ENCODE peak calls at places on chromosomes 1 and 21, in ten cellular contexts. Z, R, C, T, V, I, Q, J, M and U are unnamed samples.
A peak's percentile ranks its signal among the peaks of the same experiment; 100 is the strongest.

GRCh38 chr1:6743189-6744101 is 41.8 kb upstream of the CAMTA1 start:
- DNase-seq in Z (peak; percentile 60), R (peak; percentile 45), C (peak; percentile 70), T (no peak), V (peak; percentile 85), I (peak; percentile 40), Q (peak; percentile 62), J (no peak), M (peak; percentile 78), U (peak; percentile 80)

GRCh38 chr1:7583291-7584096 is 187.6 kb upstream of the VAMP3 start:
- DNase-seq in Z (no peak), R (no peak), C (no peak), T (no peak), V (no peak), I (no peak), Q (no peak), J (no peak), M (no peak), U (no peak)

GRCh38 chr21:32096411-32096810 is 182.4 kb downstream of the MIS18A start:
- DNase-seq in Z (no peak), R (no peak), C (no peak), T (peak; percentile 28), V (no peak), I (peak; percentile 54), Q (no peak), J (peak; percentile 56), M (no peak), U (no peak)

GRCh38 chr1:203366476-203366875 is 15.6 kb upstream of the FMOD start:
- DNase-seq in Z (no peak), R (no peak), C (no peak), T (no peak), V (no peak), I (no peak), Q (no peak), J (no peak), M (no peak), U (no peak)

GRCh38 chr1:248884632-248885295 is 21.3 kb upstream of the PGBD2 start:
- DNase-seq in Z (no peak), R (no peak), C (no peak), T (no peak), V (no peak), I (peak; percentile 72), Q (no peak), J (no peak), M (no peak), U (no peak)

GRCh38 chr21:29258626-29259335 is 39.9 kb upstream of the BACH1 start:
- DNase-seq in Z (no peak), R (no peak), C (no peak), T (no peak), V (peak; percentile 88), I (no peak), Q (no peak), J (no peak), M (peak; percentile 43), U (no peak)

GRCh38 chr1:44408181-44409018 is 3.3 kb downstream of the RNF220 start:
- DNase-seq in Z (no peak), R (no peak), C (no peak), T (no peak), V (no peak), I (no peak), Q (no peak), J (no peak), M (no peak), U (no peak)

GRCh38 chr1:186974774-186975181 is 146.0 kb downstream of the PLA2G4A start:
- DNase-seq in Z (no peak), R (no peak), C (no peak), T (no peak), V (peak; percentile 88), I (no peak), Q (no peak), J (peak; percentile 7), M (peak; percentile 94), U (no peak)

GRCh38 chr21:26819944-26820343 is 25.3 kb downstream of the ADAMTS1 start:
- DNase-seq in Z (no peak), R (no peak), C (no peak), T (no peak), V (no peak), I (no peak), Q (no peak), J (no peak), M (no peak), U (no peak)

GRCh38 chr1:14656384-14656937 is 58.0 kb downstream of the KAZN start:
- DNase-seq in Z (no peak), R (no peak), C (no peak), T (no peak), V (no peak), I (peak; percentile 34), Q (no peak), J (no peak), M (no peak), U (no peak)

GRCh38 chr1:236025836-236026235 is 39.1 kb downstream of the NID1 start:
- DNase-seq in Z (no peak), R (no peak), C (no peak), T (no peak), V (no peak), I (no peak), Q (peak; percentile 15), J (no peak), M (no peak), U (peak; percentile 38)

GRCh38 chr1:223195281-223195680 is 52.2 kb upstream of the TLR5 start:
- DNase-seq in Z (no peak), R (no peak), C (no peak), T (no peak), V (no peak), I (no peak), Q (no peak), J (no peak), M (no peak), U (no peak)

GRCh38 chr1:94922756-94923465 is 4.0 kb downstream of the CNN3 start:
- DNase-seq in Z (no peak), R (no peak), C (no peak), T (no peak), V (peak; percentile 83), I (no peak), Q (no peak), J (no peak), M (peak; percentile 68), U (no peak)
- H3K4me3 ChIP-seq in Z (no peak overlapping the region), R (peak overlapping the region; percentile 17), C (no peak overlapping the region), T (no peak overlapping the region), V (peak overlapping the region; percentile 93), I (no peak overlapping the region), Q (peak overlapping the region; percentile 1), J (peak overlapping the region; percentile 14), M (peak overlapping the region; percentile 96), U (no peak overlapping the region)

GRCh38 chr1:42943728-42944127 is 14.9 kb downstream of the SLC2A1 start:
- DNase-seq in Z (no peak), R (no peak), C (no peak), T (no peak), V (no peak), I (no peak), Q (no peak), J (no peak), M (no peak), U (no peak)

GRCh38 chr1:42940851-42941639 is 17.6 kb downstream of the SLC2A1 start:
- DNase-seq in Z (no peak), R (no peak), C (no peak), T (peak; percentile 82), V (peak; percentile 98), I (peak; percentile 47), Q (no peak), J (no peak), M (peak; percentile 96), U (peak; percentile 79)

GRCh38 chr1:42943166-42943565 is 15.5 kb downstream of the SLC2A1 start:
- DNase-seq in Z (peak; percentile 73), R (no peak), C (peak; percentile 70), T (peak; percentile 68), V (no peak), I (peak; percentile 36), Q (no peak), J (no peak), M (no peak), U (peak; percentile 92)

GRCh38 chr1:42941640-42942330 is 16.9 kb downstream of the SLC2A1 start:
- DNase-seq in Z (peak; percentile 69), R (no peak), C (peak; percentile 76), T (peak; percentile 80), V (peak; percentile 79), I (peak; percentile 93), Q (no peak), J (no peak), M (no peak), U (no peak)

GRCh38 chr1:42942444-42942843 is 16.2 kb downstream of the SLC2A1 start:
- DNase-seq in Z (no peak), R (no peak), C (no peak), T (no peak), V (no peak), I (no peak), Q (no peak), J (no peak), M (no peak), U (no peak)
- H3K4me3 ChIP-seq in Z (no peak overlapping the region), R (no peak overlapping the region), C (no peak overlapping the region), T (peak overlapping the region; percentile 43), V (no peak overlapping the region), I (no peak overlapping the region), Q (no peak overlapping the region), J (no peak overlapping the region), M (no peak overlapping the region), U (no peak overlapping the region)

GRCh38 chr1:26409191-26409751 is 1.3 kb upstream of the LIN28A start:
- DNase-seq in Z (no peak), R (no peak), C (no peak), T (no peak), V (peak; percentile 25), I (peak; percentile 66), Q (no peak), J (peak; percentile 78), M (no peak), U (no peak)
- H3K4me3 ChIP-seq in Z (no peak overlapping the region), R (no peak overlapping the region), C (no peak overlapping the region), T (peak overlapping the region; percentile 51), V (no peak overlapping the region), I (no peak overlapping the region), Q (no peak overlapping the region), J (no peak overlapping the region), M (no peak overlapping the region), U (no peak overlapping the region)

GRCh38 chr1:89922911-89923310 is 72.0 kb upstream of the ZNF326 start:
- DNase-seq in Z (no peak), R (no peak), C (no peak), T (no peak), V (no peak), I (no peak), Q (no peak), J (no peak), M (no peak), U (no peak)

GRCh38 chr1:89917353-89917752 is 77.6 kb upstream of the ZNF326 start:
- DNase-seq in Z (no peak), R (no peak), C (no peak), T (no peak), V (no peak), I (no peak), Q (no peak), J (no peak), M (no peak), U (no peak)

GRCh38 chr1:89918794-89919155 is 76.1 kb upstream of the ZNF326 start:
- DNase-seq in Z (no peak), R (no peak), C (no peak), T (no peak), V (no peak), I (no peak), Q (no peak), J (no peak), M (no peak), U (no peak)

GRCh38 chr1:89919174-89919573 is 75.7 kb upstream of the ZNF326 start:
- DNase-seq in Z (no peak), R (no peak), C (no peak), T (no peak), V (no peak), I (no peak), Q (no peak), J (no peak), M (no peak), U (no peak)

GRCh38 chr1:89918127-89918793 is 76.7 kb upstream of the ZNF326 start:
- DNase-seq in Z (no peak), R (no peak), C (no peak), T (no peak), V (no peak), I (no peak), Q (no peak), J (no peak), M (no peak), U (no peak)
- H3K4me3 ChIP-seq in Z (no peak overlapping the region), R (no peak overlapping the region), C (no peak overlapping the region), T (no peak overlapping the region), V (no peak overlapping the region), I (no peak overlapping the region), Q (no peak overlapping the region), J (no peak overlapping the region), M (no peak overlapping the region), U (no peak overlapping the region)